ENCODE peak calls at places on chromosomes 1 and 21, in five cellular contexts. U, T, K, P and V are unnamed samples.
A peak's percentile ranks its signal among the peaks of the same experiment; 100 is the strongest.

GRCh38 chr1:244918422-244919319 is 54.3 kb upstream of the HNRNPU start:
- DNase-seq in K (peak; percentile 41), T (peak; percentile 42), U (peak; percentile 15), P (no peak), V (peak; percentile 11)

GRCh38 chr1:54249798-54250497 is 50.0 kb downstream of the MRPL37 start:
- DNase-seq in K (no peak), T (no peak), P (no peak), U (no peak), V (no peak)

GRCh38 chr1:233905416-233906051 is 1.1 kb downstream of the SLC35F3 start:
- DNase-seq in P (no peak), U (peak; percentile 11), K (peak; percentile 14), T (no peak), V (no peak)

GRCh38 chr1:247421074-247421473 is 5.1 kb downstream of the NLRP3 start:
- DNase-seq in T (no peak), P (no peak), U (no peak), K (no peak), V (no peak)

GRCh38 chr1:172086137-172086536 is 244.8 kb downstream of the DNM3 start:
- DNase-seq in T (no peak), U (no peak), P (no peak), K (no peak), V (no peak)

GRCh38 chr1:197021716-197022115 is 44.4 kb downstream of the CFHR5 start:
- DNase-seq in U (no peak), K (no peak), P (no peak), T (no peak), V (no peak)

GRCh38 chr1:100921110-100921706 is 25.3 kb downstream of the SLC30A7 start:
- DNase-seq in K (peak; percentile 73), T (no peak), P (peak; percentile 33), U (no peak), V (no peak)

GRCh38 chr1:169868978-169869377 is 24.7 kb downstream of the SCYL3 start:
- DNase-seq in U (no peak), P (no peak), K (no peak), T (no peak), V (no peak)

GRCh38 chr1:167401260-167401873 is 117.0 kb downstream of the CD247 start:
- DNase-seq in T (peak; percentile 24), P (peak; percentile 17), K (peak; percentile 62), U (peak; percentile 46), V (peak; percentile 20)

GRCh38 chr1:21885236-21886037 is 51.7 kb downstream of the HSPG2 start:
- DNase-seq in T (no peak), P (no peak), K (no peak), U (no peak), V (no peak)

GRCh38 chr1:94925561-94926364 is 1.1 kb downstream of the CNN3 start:
- DNase-seq in U (peak; percentile 78), P (peak; percentile 61), K (peak; percentile 88), T (peak; percentile 87), V (peak; percentile 81)

GRCh38 chr1:64511054-64511453 is 41.1 kb downstream of the CACHD1 start:
- DNase-seq in P (no peak), T (no peak), U (no peak), K (no peak), V (no peak)

GRCh38 chr1:215606564-215607168 is 39.6 kb downstream of the KCTD3 start:
- DNase-seq in K (no peak), U (no peak), T (no peak), P (no peak), V (no peak)

GRCh38 chr1:62544570-62544969 is 52.8 kb upstream of the ANGPTL3 start:
- DNase-seq in U (no peak), P (no peak), T (no peak), K (no peak), V (no peak)

GRCh38 chr1:116986531-116987255 is 14.9 kb upstream of the CD101 start:
- DNase-seq in K (no peak), U (no peak), P (no peak), T (no peak), V (no peak)

GRCh38 chr1:225617956-225618355 is 35.0 kb downstream of the ENAH start:
- DNase-seq in U (no peak), P (no peak), K (no peak), T (no peak), V (no peak)

GRCh38 chr1:43147625-43148319 is 24.3 kb downstream of the EBNA1BP2 start:
- DNase-seq in P (peak; percentile 55), U (peak; percentile 97), T (peak; percentile 60), K (peak; percentile 96), V (peak; percentile 88)

GRCh38 chr21:26391166-26391565 is 181.9 kb downstream of the CYYR1 start:
- DNase-seq in U (no peak), T (no peak), K (no peak), P (no peak), V (no peak)

GRCh38 chr1:203888807-203889251 is 27.4 kb downstream of the SNRPE start:
- DNase-seq in K (no peak), T (no peak), P (peak; percentile 20), U (no peak), V (no peak)

GRCh38 chr1:38272515-38272914 is 225.9 kb upstream of the POU3F1 start:
- DNase-seq in U (no peak), T (no peak), K (no peak), P (no peak), V (no peak)

GRCh38 chr1:25700124-25700523 is 83.5 kb downstream of the MAN1C1 start:
- DNase-seq in P (no peak), U (no peak), K (peak; percentile 57), T (peak; percentile 78), V (no peak)

GRCh38 chr1:95086949-95087533 is 14.3 kb upstream of the ALG14 start:
- DNase-seq in T (peak; percentile 70), P (peak; percentile 70), U (peak; percentile 5), K (peak; percentile 77), V (no peak)

GRCh38 chr1:56758135-56758534 is 61.1 kb downstream of the FYB2 start:
- DNase-seq in T (peak; percentile 10), P (no peak), U (peak; percentile 9), K (peak; percentile 49), V (no peak)

GRCh38 chr1:23616292-23616822 is 57.1 kb upstream of the ID3 start:
- DNase-seq in U (no peak), K (no peak), T (no peak), P (no peak), V (no peak)

GRCh38 chr1:20353836-20354235 is 63.2 kb downstream of the VWA5B1 start:
- DNase-seq in U (no peak), P (no peak), T (no peak), K (no peak), V (no peak)

GRCh38 chr1:150185481-150185880 is 35.8 kb downstream of the PLEKHO1 start:
- DNase-seq in U (no peak), T (no peak), P (no peak), K (no peak), V (no peak)

GRCh38 chr1:150192012-150192411 is 42.3 kb downstream of the PLEKHO1 start:
- DNase-seq in T (peak; percentile 13), P (no peak), K (peak; percentile 23), U (no peak), V (no peak)

GRCh38 chr1:150182233-150182632 is 32.5 kb downstream of the PLEKHO1 start:
- DNase-seq in T (no peak), K (no peak), P (no peak), U (no peak), V (no peak)

GRCh38 chr1:150186789-150187559 is 37.3 kb downstream of the PLEKHO1 start:
- DNase-seq in K (peak; percentile 36), U (no peak), T (no peak), P (no peak), V (no peak)

GRCh38 chr1:150187560-150187931 is 37.8 kb downstream of the PLEKHO1 start:
- DNase-seq in U (no peak), T (no peak), P (no peak), K (no peak), V (no peak)
- TF ChIP-seq CTCF in U (peak; percentile 30), T (no peak), P (peak; percentile 1), K (no peak), V (no peak)

GRCh38 chr1:8438449-8438848 is 120.5 kb downstream of the SLC45A1 start:
- DNase-seq in P (no peak), U (no peak), T (no peak), K (no peak), V (no peak)

GRCh38 chr1:8437286-8437685 is 119.4 kb downstream of the SLC45A1 start:
- DNase-seq in K (no peak), U (no peak), P (no peak), T (no peak), V (no peak)

GRCh38 chr1:8441466-8441865 is 123.6 kb downstream of the SLC45A1 start:
- DNase-seq in U (no peak), P (no peak), T (no peak), K (no peak), V (no peak)

GRCh38 chr1:8435569-8436071 is 117.7 kb downstream of the SLC45A1 start:
- DNase-seq in T (no peak), U (no peak), K (no peak), P (no peak), V (no peak)

DNA sequence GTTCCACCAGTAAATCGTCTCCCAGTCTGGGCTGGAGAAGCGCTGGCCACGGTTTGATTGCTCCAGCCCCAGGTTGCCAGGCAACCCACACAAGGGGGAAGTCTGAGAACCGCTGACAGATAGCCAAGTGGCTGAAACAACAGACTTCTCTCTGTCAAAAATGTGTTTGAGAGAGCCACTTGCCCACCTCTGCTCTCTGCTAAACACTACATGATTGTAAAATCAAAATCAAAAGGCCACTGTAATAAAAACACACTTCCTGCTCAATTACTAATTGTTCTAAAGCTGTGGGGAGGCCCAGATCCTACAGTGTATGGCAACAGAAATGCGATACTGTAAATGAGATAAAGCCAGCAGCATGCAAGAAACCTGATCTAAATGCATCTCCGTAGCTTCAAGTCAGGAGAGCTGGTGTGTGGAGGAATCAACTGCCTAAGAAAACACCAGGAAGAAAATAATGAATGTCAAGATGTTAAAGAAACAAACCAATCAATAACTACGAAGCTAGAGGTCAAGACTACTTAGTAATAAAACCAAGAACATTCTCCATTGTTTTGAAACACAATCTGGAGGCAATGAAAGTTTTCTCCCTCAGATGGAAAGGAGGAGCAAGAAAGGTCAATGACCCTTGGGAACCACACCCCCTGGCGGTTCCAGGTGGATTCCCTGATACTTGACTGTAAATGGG is 121.2 kb downstream of the SLC45A1 start:
- DNase-seq in K (peak; percentile 92), U (peak; percentile 79), T (peak; percentile 86), P (peak; percentile 27), V (no peak)
- TF ChIP-seq CTCF in K (peak; percentile 16), U (peak; percentile 68), T (no peak), P (peak; percentile 16), V (peak; percentile 41)

DNA sequence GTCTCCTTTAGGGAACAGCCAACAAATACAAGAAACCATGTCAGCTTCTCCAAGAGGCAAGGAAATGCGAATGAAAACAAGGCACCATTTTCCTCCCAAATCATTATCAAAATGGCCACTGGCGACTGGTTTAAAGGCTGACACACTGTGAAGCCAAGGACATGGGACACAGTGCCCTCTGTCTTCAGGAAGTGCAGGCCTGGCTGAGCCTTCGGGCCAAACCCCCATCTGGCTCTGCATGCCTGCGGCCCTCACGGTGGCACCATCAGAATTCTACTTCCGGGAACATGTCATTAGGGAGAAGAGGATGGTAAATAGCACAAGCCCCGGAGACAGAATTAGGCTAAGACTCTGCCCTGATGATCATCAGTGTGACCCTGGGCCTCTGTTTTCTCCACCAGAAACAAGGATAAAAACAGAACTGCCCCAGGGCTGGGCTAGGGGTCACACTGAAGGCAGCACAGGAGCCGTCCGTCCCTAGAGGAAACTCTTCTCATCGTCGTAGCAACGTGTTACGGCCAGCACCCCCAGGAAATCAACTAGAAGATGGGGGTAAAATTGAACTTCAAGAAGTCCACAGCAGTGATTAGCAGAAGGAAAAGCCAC is 103.5 kb downstream of the NPHP4 start:
- DNase-seq in P (no peak), U (no peak), T (no peak), K (no peak), V (no peak)
- TF ChIP-seq CTCF in P (no peak), U (no peak), T (no peak), K (no peak), V (no peak)

GRCh38 chr1:231699769-231700168 is 73.2 kb downstream of the DISC1 start:
- DNase-seq in P (no peak), K (no peak), U (no peak), T (no peak), V (no peak)
- TF ChIP-seq CTCF in P (no peak), K (no peak), U (no peak), T (no peak), V (no peak)